ENCODE peak calls at places on chromosomes 2 and 18, in six cellular contexts. One of them, this sample, is unnamed.

GRCh38 chr2:237222178-237222577 is 136.5 kb downstream of the COPS8 start:
- DNase-seq in PC-9: no peak
- DNase-seq in foreskin keratinocyte: no peak
- DNase-seq in HepG2: no peak
- DNase-seq in cardiac fibroblast: peak; percentile 98
- DNase-seq in activated B cell treated with CpG ODN at 0.5 μM for 24 hours: no peak
- DNase-seq in this sample: no peak

GRCh38 chr2:41894563-41895333 is 153.1 kb upstream of the PKDCC start:
- DNase-seq in PC-9: no peak
- DNase-seq in foreskin keratinocyte: peak; percentile 42
- DNase-seq in HepG2: peak; percentile 92
- DNase-seq in cardiac fibroblast: no peak
- DNase-seq in activated B cell treated with CpG ODN at 0.5 μM for 24 hours: no peak
- DNase-seq in this sample: no peak

GRCh38 chr2:200308421-200309295 is 2.2 kb downstream of the SPATS2L start:
- DNase-seq in PC-9: no peak
- DNase-seq in foreskin keratinocyte: peak; percentile 22
- DNase-seq in HepG2: no peak
- DNase-seq in cardiac fibroblast: peak; percentile 43
- DNase-seq in activated B cell treated with CpG ODN at 0.5 μM for 24 hours: no peak
- DNase-seq in this sample: no peak

GRCh38 chr2:20317690-20318089 is 33.0 kb downstream of the PUM2 start:
- DNase-seq in PC-9: no peak
- DNase-seq in foreskin keratinocyte: no peak
- DNase-seq in HepG2: no peak
- DNase-seq in cardiac fibroblast: no peak
- DNase-seq in activated B cell treated with CpG ODN at 0.5 μM for 24 hours: no peak
- DNase-seq in this sample: no peak

GRCh38 chr2:136384541-136385303 is 266.8 kb upstream of the CXCR4 start:
- DNase-seq in PC-9: peak; percentile 5
- DNase-seq in foreskin keratinocyte: no peak
- DNase-seq in HepG2: peak; percentile 35
- DNase-seq in cardiac fibroblast: peak; percentile 35
- DNase-seq in activated B cell treated with CpG ODN at 0.5 μM for 24 hours: no peak
- DNase-seq in this sample: peak; percentile 44

GRCh38 chr2:20544093-20544747 is 97.3 kb downstream of the RHOB start:
- DNase-seq in PC-9: no peak
- DNase-seq in foreskin keratinocyte: no peak
- DNase-seq in HepG2: no peak
- DNase-seq in cardiac fibroblast: no peak
- DNase-seq in activated B cell treated with CpG ODN at 0.5 μM for 24 hours: no peak
- DNase-seq in this sample: no peak

GRCh38 chr2:201130524-201131186 is 14.7 kb downstream of the CFLAR start:
- DNase-seq in PC-9: no peak
- DNase-seq in foreskin keratinocyte: peak; percentile 95
- DNase-seq in HepG2: no peak
- DNase-seq in cardiac fibroblast: peak; percentile 91
- DNase-seq in activated B cell treated with CpG ODN at 0.5 μM for 24 hours: no peak
- DNase-seq in this sample: peak; percentile 22

GRCh38 chr2:206764673-206765241 is 371 bp downstream of the MDH1B start:
- DNase-seq in PC-9: no peak
- DNase-seq in foreskin keratinocyte: no peak
- DNase-seq in HepG2: no peak
- DNase-seq in cardiac fibroblast: no peak
- DNase-seq in activated B cell treated with CpG ODN at 0.5 μM for 24 hours: no peak
- DNase-seq in this sample: no peak

GRCh38 chr18:48074929-48075706 is 144.7 kb upstream of the SMAD2 start:
- DNase-seq in PC-9: no peak
- DNase-seq in foreskin keratinocyte: no peak
- DNase-seq in HepG2: no peak
- DNase-seq in cardiac fibroblast: no peak
- DNase-seq in activated B cell treated with CpG ODN at 0.5 μM for 24 hours: no peak
- DNase-seq in this sample: no peak

GRCh38 chr18:40738321-40738880 is 1216.6 kb upstream of the PIK3C3 start:
- DNase-seq in PC-9: no peak
- DNase-seq in foreskin keratinocyte: peak; percentile 46
- DNase-seq in HepG2: no peak
- DNase-seq in cardiac fibroblast: no peak
- DNase-seq in activated B cell treated with CpG ODN at 0.5 μM for 24 hours: no peak
- DNase-seq in this sample: no peak

GRCh38 chr18:65788373-65788772 is 37.6 kb downstream of the CDH7 start:
- DNase-seq in PC-9: no peak
- DNase-seq in foreskin keratinocyte: no peak
- DNase-seq in HepG2: peak; percentile 41
- DNase-seq in cardiac fibroblast: no peak
- DNase-seq in activated B cell treated with CpG ODN at 0.5 μM for 24 hours: no peak
- DNase-seq in this sample: no peak

GRCh38 chr2:1854747-1855146 is 110.4 kb upstream of the PXDN start:
- DNase-seq in PC-9: no peak
- DNase-seq in foreskin keratinocyte: no peak
- DNase-seq in HepG2: no peak
- DNase-seq in cardiac fibroblast: peak; percentile 54
- DNase-seq in activated B cell treated with CpG ODN at 0.5 μM for 24 hours: no peak
- DNase-seq in this sample: peak; percentile 64

GRCh38 chr18:80044072-80044471 is 9.8 kb downstream of the RBFA start:
- DNase-seq in PC-9: no peak
- DNase-seq in foreskin keratinocyte: no peak
- DNase-seq in HepG2: peak; percentile 67
- DNase-seq in cardiac fibroblast: no peak
- DNase-seq in activated B cell treated with CpG ODN at 0.5 μM for 24 hours: no peak
- DNase-seq in this sample: no peak

GRCh38 chr2:217964658-217965161 is 38.1 kb downstream of the TNS1 start:
- DNase-seq in PC-9: no peak
- DNase-seq in foreskin keratinocyte: no peak
- DNase-seq in HepG2: no peak
- DNase-seq in cardiac fibroblast: no peak
- DNase-seq in activated B cell treated with CpG ODN at 0.5 μM for 24 hours: no peak
- DNase-seq in this sample: no peak

GRCh38 chr2:232133078-232133477 is 171.6 kb downstream of the DIS3L2 start:
- DNase-seq in PC-9: no peak
- DNase-seq in foreskin keratinocyte: no peak
- DNase-seq in HepG2: peak; percentile 13
- DNase-seq in cardiac fibroblast: no peak
- DNase-seq in activated B cell treated with CpG ODN at 0.5 μM for 24 hours: no peak
- DNase-seq in this sample: no peak

GRCh38 chr2:11773747-11774536 is 27.5 kb downstream of the LPIN1 start:
- DNase-seq in PC-9: no peak
- DNase-seq in foreskin keratinocyte: no peak
- DNase-seq in HepG2: no peak
- DNase-seq in cardiac fibroblast: no peak
- DNase-seq in activated B cell treated with CpG ODN at 0.5 μM for 24 hours: no peak
- DNase-seq in this sample: no peak

GRCh38 chr2:8538951-8539621 is 142.8 kb upstream of the ID2 start:
- DNase-seq in PC-9: no peak
- DNase-seq in foreskin keratinocyte: no peak
- DNase-seq in HepG2: no peak
- DNase-seq in cardiac fibroblast: no peak
- DNase-seq in activated B cell treated with CpG ODN at 0.5 μM for 24 hours: no peak
- DNase-seq in this sample: no peak

GRCh38 chr18:24517554-24517953 is 57.1 kb downstream of the HRH4 start:
- DNase-seq in PC-9: no peak
- DNase-seq in foreskin keratinocyte: no peak
- DNase-seq in HepG2: no peak
- DNase-seq in cardiac fibroblast: no peak
- DNase-seq in activated B cell treated with CpG ODN at 0.5 μM for 24 hours: no peak
- DNase-seq in this sample: no peak

GRCh38 chr2:150339951-150340350 is 147.5 kb downstream of the RND3 start:
- DNase-seq in PC-9: no peak
- DNase-seq in foreskin keratinocyte: no peak
- DNase-seq in HepG2: no peak
- DNase-seq in cardiac fibroblast: no peak
- DNase-seq in activated B cell treated with CpG ODN at 0.5 μM for 24 hours: no peak
- DNase-seq in this sample: no peak

GRCh38 chr2:204665244-204665643 is 120.0 kb downstream of the PARD3B start:
- DNase-seq in PC-9: peak; percentile 49
- DNase-seq in foreskin keratinocyte: peak; percentile 78
- DNase-seq in HepG2: peak; percentile 10
- DNase-seq in cardiac fibroblast: peak; percentile 89
- DNase-seq in activated B cell treated with CpG ODN at 0.5 μM for 24 hours: no peak
- DNase-seq in this sample: no peak

DNA sequence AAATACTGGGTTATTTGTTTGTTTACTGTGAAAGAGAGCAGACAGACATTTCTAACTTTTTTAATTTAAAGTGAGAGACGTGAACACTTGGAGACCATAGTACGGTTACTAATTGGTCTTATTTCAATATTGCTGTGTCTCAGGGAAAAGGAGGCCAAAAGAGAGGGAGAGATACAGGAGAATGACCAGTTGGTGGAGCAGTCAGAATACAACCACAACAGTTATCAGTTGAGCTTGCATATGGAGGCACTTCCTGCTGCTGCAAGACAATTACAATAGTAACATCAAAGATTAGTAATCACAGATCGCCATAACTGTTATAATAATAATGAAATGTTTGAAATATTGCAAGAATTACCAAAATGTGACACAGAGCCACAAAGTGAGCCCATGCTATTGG is 58.2 kb downstream of the TWSG1 start:
- DNase-seq in PC-9: no peak
- DNase-seq in foreskin keratinocyte: peak; percentile 16
- DNase-seq in HepG2: no peak
- DNase-seq in cardiac fibroblast: peak; percentile 33
- DNase-seq in activated B cell treated with CpG ODN at 0.5 μM for 24 hours: no peak
- DNase-seq in this sample: no peak
- TF ChIP-seq CTCF in PC-9: peak; percentile 14
- TF ChIP-seq CTCF in foreskin keratinocyte: peak; percentile 51
- TF ChIP-seq CTCF in HepG2: no peak
- TF ChIP-seq CTCF in cardiac fibroblast: peak; percentile 19
- TF ChIP-seq CTCF in activated B cell treated with CpG ODN at 0.5 μM for 24 hours: no peak
- TF ChIP-seq CTCF in this sample: no peak

GRCh38 chr18:2905802-2906521 is 59.2 kb downstream of the EMILIN2 start:
- DNase-seq in PC-9: no peak
- DNase-seq in foreskin keratinocyte: no peak
- DNase-seq in HepG2: peak; percentile 44
- DNase-seq in cardiac fibroblast: peak; percentile 47
- DNase-seq in activated B cell treated with CpG ODN at 0.5 μM for 24 hours: peak; percentile 34
- DNase-seq in this sample: peak; percentile 64

GRCh38 chr18:2908166-2908945 is 61.5 kb downstream of the EMILIN2 start:
- DNase-seq in PC-9: no peak
- DNase-seq in foreskin keratinocyte: no peak
- DNase-seq in HepG2: no peak
- DNase-seq in cardiac fibroblast: no peak
- DNase-seq in activated B cell treated with CpG ODN at 0.5 μM for 24 hours: no peak
- DNase-seq in this sample: no peak

GRCh38 chr18:2907459-2908145 is 60.8 kb downstream of the EMILIN2 start:
- DNase-seq in PC-9: no peak
- DNase-seq in foreskin keratinocyte: no peak
- DNase-seq in HepG2: no peak
- DNase-seq in cardiac fibroblast: no peak
- DNase-seq in activated B cell treated with CpG ODN at 0.5 μM for 24 hours: no peak
- DNase-seq in this sample: no peak

GRCh38 chr18:2908946-2909335 is 62.1 kb downstream of the EMILIN2 start:
- DNase-seq in PC-9: no peak
- DNase-seq in foreskin keratinocyte: no peak
- DNase-seq in HepG2: no peak
- DNase-seq in cardiac fibroblast: no peak
- DNase-seq in activated B cell treated with CpG ODN at 0.5 μM for 24 hours: no peak
- DNase-seq in this sample: no peak

DNA sequence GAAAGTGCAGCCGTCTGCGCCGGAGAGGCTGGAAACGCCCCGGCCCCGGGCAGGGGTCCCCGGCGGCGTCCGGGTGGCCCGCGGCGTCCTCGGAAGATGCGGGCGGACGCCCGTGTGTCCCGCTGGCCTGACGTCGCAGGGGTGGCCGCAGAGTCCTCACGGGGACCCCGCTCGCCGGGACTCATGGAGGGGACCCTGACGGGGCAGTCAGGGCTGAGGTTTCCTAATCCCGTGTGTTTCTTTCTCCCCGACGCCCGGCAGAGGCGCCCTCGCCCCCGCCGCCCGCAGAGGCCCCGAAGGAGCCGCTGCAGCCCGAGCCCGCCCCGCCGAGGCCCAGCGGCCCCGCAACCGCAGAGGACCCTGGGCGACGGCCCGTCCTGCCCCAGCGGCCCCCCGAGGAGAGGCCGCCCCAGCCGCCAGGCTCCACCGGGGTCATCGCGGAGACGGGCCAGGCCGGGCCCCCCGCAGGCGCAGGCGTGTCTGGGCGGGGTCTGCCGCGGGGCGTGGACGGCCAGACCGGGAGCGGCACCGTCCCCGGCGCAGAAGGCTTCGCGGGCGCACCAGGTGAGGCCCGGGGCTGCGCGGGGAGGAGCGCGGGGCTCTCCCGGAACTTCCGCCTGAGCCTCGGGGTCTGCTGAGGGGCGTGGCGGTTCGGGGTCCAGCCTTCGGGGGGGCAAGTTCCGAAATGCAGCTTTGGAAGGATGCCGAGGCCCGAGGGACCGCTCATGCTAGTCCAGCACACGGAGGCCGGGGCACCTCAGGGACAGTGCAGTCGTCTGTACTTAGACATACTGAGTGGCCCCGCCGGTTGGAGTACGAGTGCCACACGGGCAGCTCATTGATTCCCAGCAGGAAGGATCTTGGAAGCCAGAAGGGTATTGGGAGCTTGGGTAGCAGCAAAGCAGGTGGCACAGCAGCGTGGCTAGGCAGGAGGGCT is 60.0 kb downstream of the EMILIN2 start:
- DNase-seq in PC-9: peak; percentile 18
- DNase-seq in foreskin keratinocyte: no peak
- DNase-seq in HepG2: peak; percentile 12
- DNase-seq in cardiac fibroblast: no peak
- DNase-seq in activated B cell treated with CpG ODN at 0.5 μM for 24 hours: peak; percentile 48
- DNase-seq in this sample: peak; percentile 49
- TF ChIP-seq CTCF in PC-9: no peak
- TF ChIP-seq CTCF in foreskin keratinocyte: peak; percentile 16
- TF ChIP-seq CTCF in HepG2: no peak
- TF ChIP-seq CTCF in cardiac fibroblast: peak; percentile 13
- TF ChIP-seq CTCF in activated B cell treated with CpG ODN at 0.5 μM for 24 hours: no peak
- TF ChIP-seq CTCF in this sample: no peak

GRCh38 chr2:26933638-26934334 is 36.7 kb upstream of the MAPRE3 start:
- DNase-seq in PC-9: no peak
- DNase-seq in foreskin keratinocyte: no peak
- DNase-seq in HepG2: no peak
- DNase-seq in cardiac fibroblast: no peak
- DNase-seq in activated B cell treated with CpG ODN at 0.5 μM for 24 hours: no peak
- DNase-seq in this sample: no peak

GRCh38 chr2:26934335-26934724 is 36.1 kb upstream of the MAPRE3 start:
- DNase-seq in PC-9: no peak
- DNase-seq in foreskin keratinocyte: no peak
- DNase-seq in HepG2: no peak
- DNase-seq in cardiac fibroblast: no peak
- DNase-seq in activated B cell treated with CpG ODN at 0.5 μM for 24 hours: no peak
- DNase-seq in this sample: no peak

GRCh38 chr2:26936855-26937254 is 33.6 kb upstream of the MAPRE3 start:
- DNase-seq in PC-9: no peak
- DNase-seq in foreskin keratinocyte: no peak
- DNase-seq in HepG2: no peak
- DNase-seq in cardiac fibroblast: no peak
- DNase-seq in activated B cell treated with CpG ODN at 0.5 μM for 24 hours: no peak
- DNase-seq in this sample: no peak

GRCh38 chr2:26932974-26933373 is 37.5 kb upstream of the MAPRE3 start:
- DNase-seq in PC-9: no peak
- DNase-seq in foreskin keratinocyte: no peak
- DNase-seq in HepG2: no peak
- DNase-seq in cardiac fibroblast: no peak
- DNase-seq in activated B cell treated with CpG ODN at 0.5 μM for 24 hours: no peak
- DNase-seq in this sample: no peak

GRCh38 chr2:26934985-26935384 is 35.5 kb upstream of the MAPRE3 start:
- DNase-seq in PC-9: no peak
- DNase-seq in foreskin keratinocyte: no peak
- DNase-seq in HepG2: no peak
- DNase-seq in cardiac fibroblast: no peak
- DNase-seq in activated B cell treated with CpG ODN at 0.5 μM for 24 hours: no peak
- DNase-seq in this sample: no peak
- TF ChIP-seq CTCF in PC-9: no peak
- TF ChIP-seq CTCF in foreskin keratinocyte: no peak
- TF ChIP-seq CTCF in HepG2: no peak
- TF ChIP-seq CTCF in cardiac fibroblast: no peak
- TF ChIP-seq CTCF in activated B cell treated with CpG ODN at 0.5 μM for 24 hours: no peak
- TF ChIP-seq CTCF in this sample: no peak

GRCh38 chr2:69026026-69026425 is 13.0 kb downstream of the ANTXR1 start:
- DNase-seq in PC-9: peak; percentile 11
- DNase-seq in foreskin keratinocyte: peak; percentile 52
- DNase-seq in HepG2: peak; percentile 78
- DNase-seq in cardiac fibroblast: peak; percentile 76
- DNase-seq in activated B cell treated with CpG ODN at 0.5 μM for 24 hours: no peak
- DNase-seq in this sample: peak; percentile 72
- TF ChIP-seq CTCF in PC-9: peak; percentile 69
- TF ChIP-seq CTCF in foreskin keratinocyte: peak; percentile 79
- TF ChIP-seq CTCF in HepG2: peak; percentile 92
- TF ChIP-seq CTCF in cardiac fibroblast: peak; percentile 58
- TF ChIP-seq CTCF in activated B cell treated with CpG ODN at 0.5 μM for 24 hours: no peak
- TF ChIP-seq CTCF in this sample: peak; percentile 69